ENCODE peak calls at places on chromosome 10, in four cellular contexts. C, Z, G and I are unnamed samples.

GRCh38 chr10:28367865-28368541 is 65.1 kb upstream of the MPP7 start:
- DNase-seq in C (no peak), Z (no peak), G (peak), I (peak)

GRCh38 chr10:89207801-89208551 is 859 bp upstream of the CH25H start:
- DNase-seq in C (no peak), Z (no peak), G (no peak), I (no peak)

GRCh38 chr10:351770-352318 is 216.6 kb downstream of the ZMYND11 start:
- DNase-seq in C (no peak), Z (no peak), G (no peak), I (no peak)

GRCh38 chr10:65684896-65685295 is 1240.9 kb upstream of the LRRTM3 start:
- DNase-seq in C (no peak), Z (no peak), G (no peak), I (no peak)

GRCh38 chr10:132634241-132634946 is 96.8 kb downstream of the INPP5A start:
- DNase-seq in C (no peak), Z (no peak), G (no peak), I (no peak)

GRCh38 chr10:95742529-95742884 is 13.5 kb upstream of the ENTPD1 start:
- DNase-seq in C (no peak), Z (no peak), G (peak), I (no peak)

GRCh38 chr10:12823361-12823760 is 178.2 kb downstream of the CCDC3 start:
- DNase-seq in C (no peak), Z (no peak), G (no peak), I (peak)

GRCh38 chr10:132149261-132149660 is 37.5 kb upstream of the DPYSL4 start:
- DNase-seq in C (no peak), Z (no peak), G (no peak), I (no peak)

GRCh38 chr10:29329420-29329819 is 40.5 kb downstream of the LYZL1 start:
- DNase-seq in C (no peak), Z (no peak), G (peak), I (no peak)

GRCh38 chr10:24041030-24041429 is 167.9 kb upstream of the KIAA1217 start:
- DNase-seq in C (no peak), Z (no peak), G (peak), I (no peak)

GRCh38 chr10:80670774-80671173 is 133.1 kb downstream of the SH2D4B start:
- DNase-seq in C (no peak), Z (no peak), G (no peak), I (no peak)

GRCh38 chr10:98415710-98416077 is 712 bp upstream of the PYROXD2 start:
- DNase-seq in C (no peak), Z (no peak), G (no peak), I (no peak)

GRCh38 chr10:22442468-22442867 is 97.2 kb downstream of the SPAG6 start:
- DNase-seq in C (no peak), Z (no peak), G (no peak), I (no peak)

GRCh38 chr10:70634011-70634410 is 31.5 kb upstream of the PRF1 start:
- DNase-seq in C (no peak), Z (no peak), G (no peak), I (no peak)

GRCh38 chr10:95496246-95496911 is 64.8 kb downstream of the SORBS1 start:
- DNase-seq in C (no peak), Z (no peak), G (no peak), I (no peak)

GRCh38 chr10:105017116-105017515 is 376.0 kb downstream of the SORCS3 start:
- DNase-seq in C (no peak), Z (no peak), G (no peak), I (no peak)

GRCh38 chr10:60714242-60714641 is 64.0 kb upstream of the CDK1 start:
- DNase-seq in C (no peak), Z (no peak), G (peak), I (no peak)

GRCh38 chr10:114525368-114525949 is 121.2 kb upstream of the AFAP1L2 start:
- DNase-seq in C (no peak), Z (no peak), G (no peak), I (no peak)

GRCh38 chr10:93481213-93481930 is 762 bp downstream of the MYOF start:
- DNase-seq in C (no peak), Z (no peak), G (peak), I (no peak)

GRCh38 chr10:16944961-16945360 is 127.7 kb upstream of the RSU1 start:
- DNase-seq in C (no peak), Z (no peak), G (no peak), I (no peak)

GRCh38 chr10:17216901-17217395 is 11.1 kb upstream of the VIM start:
- DNase-seq in C (no peak), Z (no peak), G (no peak), I (no peak)

GRCh38 chr10:120823251-120823650 is 27.9 kb upstream of the WDR11 start:
- DNase-seq in C (no peak), Z (no peak), G (no peak), I (no peak)

GRCh38 chr10:23693398-23693797 is 254.5 kb downstream of the OTUD1 start:
- DNase-seq in C (peak), Z (peak), G (no peak), I (no peak)

GRCh38 chr10:29119374-29119773 is 169.5 kb upstream of the LYZL1 start:
- DNase-seq in C (peak), Z (peak), G (peak), I (no peak)

GRCh38 chr10:113385021-113385975 is 167.6 kb upstream of the HABP2 start:
- DNase-seq in C (peak), Z (peak), G (peak), I (peak)

GRCh38 chr10:31836569-31837406 is 91.8 kb downstream of the ARHGAP12 start:
- DNase-seq in C (peak), Z (no peak), G (peak), I (no peak)

GRCh38 chr10:128180843-128181242 is 54.6 kb upstream of the MKI67 start:
- DNase-seq in C (no peak), Z (no peak), G (no peak), I (no peak)

GRCh38 chr10:71979692-71980062 is 15.5 kb downstream of the CHST3 start:
- DNase-seq in C (no peak), Z (no peak), G (no peak), I (no peak)

GRCh38 chr10:95536894-95537542 is 24.2 kb downstream of the SORBS1 start:
- DNase-seq in C (no peak), Z (no peak), G (no peak), I (no peak)

GRCh38 chr10:115657161-115657850 is 564.1 kb downstream of the ATRNL1 start:
- DNase-seq in C (no peak), Z (no peak), G (peak), I (no peak)

GRCh38 chr10:69640196-69640980 is 10.3 kb downstream of the FAM241B start:
- DNase-seq in C (no peak), Z (no peak), G (peak), I (peak)